ENCODE peak calls at places on chromosomes 11 and 22, in nine cellular contexts. Y is hepatocyte, Z is neural progenitor cell, T is MM.1S, S is GM23248, A is SK-N-SH, B is GM23338, V is HCT116, D is PC-3. G is an unnamed sample. For H3K4me1, the result is how much of the 10 kb centered on the place peaks cover.

GRCh38 chr11:46472662-46472994 is 81.1 kb upstream of the CHRM4 start:
- DNase-seq in A (no peak), D (peak), S (no peak), T (no peak), Y (peak), B (no peak), Z (no peak), V (peak), G (no peak)

GRCh38 chr22:39214383-39215069 is 30.3 kb downstream of the PDGFB start:
- DNase-seq in D (peak), B (peak), T (no peak), S (peak), A (no peak), Z (peak), Y (no peak), V (peak), G (no peak)

GRCh38 chr11:6656581-6656915 is 939 bp upstream of the DCHS1 start:
- DNase-seq in D (no peak), A (no peak), B (no peak), S (no peak), T (no peak), Z (no peak), V (no peak), Y (no peak), G (no peak)

GRCh38 chr11:134412508-134413333 is 679 bp upstream of the B3GAT1 start:
- DNase-seq in A (peak), V (no peak), Z (peak), Y (peak), T (no peak), D (no peak), B (peak), S (peak), G (no peak)

GRCh38 chr11:124791626-124792341 is 8.4 kb downstream of the MSANTD2 start:
- DNase-seq in V (no peak), Y (no peak), S (peak), A (no peak), Z (no peak), B (no peak), D (peak), T (peak), G (no peak)

GRCh38 chr11:66417000-66417399 is 3.8 kb upstream of the NPAS4 start:
- DNase-seq in Y (no peak), Z (peak), D (no peak), S (no peak), T (no peak), A (no peak), V (no peak), B (peak), G (no peak)

GRCh38 chr11:114311946-114312345 is 15.7 kb downstream of the NNMT start:
- DNase-seq in T (no peak), B (no peak), D (no peak), V (no peak), Y (no peak), Z (no peak), S (no peak), A (no peak), G (no peak)

GRCh38 chr11:85758026-85758425 is 52.9 kb downstream of the SYTL2 start:
- DNase-seq in Z (no peak), A (no peak), S (no peak), D (peak), V (no peak), Y (no peak), B (no peak), T (no peak), G (no peak)

GRCh38 chr22:19577422-19577966 is 53.3 kb upstream of the CLDN5 start:
- DNase-seq in D (no peak), A (no peak), V (no peak), Y (no peak), Z (no peak), S (no peak), T (no peak), B (peak), G (no peak)

GRCh38 chr11:84780689-84781293 is 846.4 kb downstream of the DLG2 start:
- DNase-seq in D (peak), Y (peak), T (peak), V (peak), Z (peak), B (peak), A (no peak), S (peak), G (peak)

GRCh38 chr11:78840623-78841022 is 266.0 kb upstream of the NARS2 start:
- DNase-seq in Y (peak), V (no peak), Z (no peak), A (no peak), B (no peak), D (no peak), S (peak), T (no peak), G (no peak)

GRCh38 chr11:78835646-78836045 is 261.0 kb upstream of the NARS2 start:
- DNase-seq in B (no peak), A (no peak), T (no peak), D (peak), Z (no peak), V (no peak), Y (no peak), S (no peak), G (no peak)

GRCh38 chr11:78838417-78838816 is 263.8 kb upstream of the NARS2 start:
- DNase-seq in D (peak), A (no peak), Z (no peak), V (peak), Y (no peak), S (no peak), T (peak), B (peak), G (no peak)

GRCh38 chr11:78841451-78842060 is 266.9 kb upstream of the NARS2 start:
- DNase-seq in Y (peak), B (peak), S (peak), A (no peak), T (no peak), V (no peak), Z (no peak), D (peak), G (no peak)

DNA sequence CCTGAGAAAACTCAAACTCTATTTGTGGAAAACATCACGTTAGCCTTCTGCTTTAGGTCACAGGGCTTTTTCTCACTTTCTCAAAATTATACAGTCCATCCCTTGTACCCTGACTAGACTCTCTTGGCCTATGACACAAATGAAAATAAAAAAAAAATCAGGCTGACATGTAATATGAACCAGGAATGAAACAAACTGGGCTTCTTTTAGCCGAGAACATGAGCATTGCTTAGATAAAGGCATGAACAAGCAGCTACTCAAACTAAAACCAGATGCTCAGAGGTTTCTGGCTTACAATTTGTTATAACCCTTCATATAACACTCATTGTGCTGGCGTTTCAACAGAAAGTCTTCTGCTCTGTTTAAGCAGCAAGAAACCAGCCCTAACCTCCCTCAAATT is 265.5 kb upstream of the NARS2 start:
- DNase-seq in Y (peak), S (peak), A (peak), B (no peak), Z (no peak), T (no peak), V (no peak), D (no peak), G (no peak)
- TF ChIP-seq EZH2phosphoT487 in Y (no peak), S (no peak), A (no peak), B (no peak), Z (no peak), T (no peak), V (no peak), D (no peak), G (no peak)

GRCh38 chr11:73019996-73020395 is 122.1 kb downstream of the FCHSD2 start:
- DNase-seq in S (no peak), A (no peak), T (no peak), Y (no peak), B (no peak), D (no peak), Z (no peak), V (no peak), G (no peak)

GRCh38 chr11:73017024-73017751 is 124.9 kb downstream of the FCHSD2 start:
- DNase-seq in Z (no peak), A (no peak), T (no peak), Y (no peak), D (no peak), V (no peak), S (no peak), B (no peak), G (no peak)

GRCh38 chr11:73024646-73025045 is 117.5 kb downstream of the FCHSD2 start:
- DNase-seq in T (no peak), B (no peak), D (no peak), Z (no peak), V (no peak), S (no peak), A (no peak), Y (no peak), G (no peak)

GRCh38 chr11:73019448-73019847 is 122.7 kb downstream of the FCHSD2 start:
- DNase-seq in A (peak), S (no peak), T (no peak), D (no peak), B (no peak), Y (no peak), V (no peak), Z (no peak), G (no peak)
- H3K27ac ChIP-seq in A (no peak), S (no peak), T (no peak), D (no peak), B (no peak), Y (no peak), V (no peak), Z (no peak), G (no peak)

GRCh38 chr22:26446808-26447515 is 17.9 kb downstream of the ASPHD2 start:
- DNase-seq in B (no peak), S (no peak), Z (no peak), A (no peak), V (no peak), D (no peak), Y (no peak), T (no peak), G (no peak)

GRCh38 chr22:26442086-26442756 is 13.2 kb downstream of the ASPHD2 start:
- DNase-seq in T (no peak), V (no peak), D (no peak), Y (no peak), B (peak), S (no peak), A (no peak), Z (no peak), G (no peak)

GRCh38 chr22:26444777-26445176 is 15.7 kb downstream of the ASPHD2 start:
- DNase-seq in V (no peak), S (no peak), D (no peak), Y (peak), B (no peak), T (no peak), Z (no peak), A (no peak), G (no peak)

GRCh38 chr22:26445577-26446275 is 16.7 kb downstream of the ASPHD2 start:
- DNase-seq in S (no peak), A (no peak), B (peak), V (no peak), D (no peak), T (no peak), Z (no peak), Y (no peak), G (no peak)

GRCh38 chr22:26443901-26444300 is 14.8 kb downstream of the ASPHD2 start:
- DNase-seq in B (no peak), A (no peak), S (no peak), D (no peak), Y (no peak), T (no peak), V (no peak), Z (no peak), G (no peak)
- H3K4me1 ChIP-seq in B (under half), A (under half), S (under half), D (under half), Y (under half), T (under half), V (under half), Z (under half), G (under half)

DNA sequence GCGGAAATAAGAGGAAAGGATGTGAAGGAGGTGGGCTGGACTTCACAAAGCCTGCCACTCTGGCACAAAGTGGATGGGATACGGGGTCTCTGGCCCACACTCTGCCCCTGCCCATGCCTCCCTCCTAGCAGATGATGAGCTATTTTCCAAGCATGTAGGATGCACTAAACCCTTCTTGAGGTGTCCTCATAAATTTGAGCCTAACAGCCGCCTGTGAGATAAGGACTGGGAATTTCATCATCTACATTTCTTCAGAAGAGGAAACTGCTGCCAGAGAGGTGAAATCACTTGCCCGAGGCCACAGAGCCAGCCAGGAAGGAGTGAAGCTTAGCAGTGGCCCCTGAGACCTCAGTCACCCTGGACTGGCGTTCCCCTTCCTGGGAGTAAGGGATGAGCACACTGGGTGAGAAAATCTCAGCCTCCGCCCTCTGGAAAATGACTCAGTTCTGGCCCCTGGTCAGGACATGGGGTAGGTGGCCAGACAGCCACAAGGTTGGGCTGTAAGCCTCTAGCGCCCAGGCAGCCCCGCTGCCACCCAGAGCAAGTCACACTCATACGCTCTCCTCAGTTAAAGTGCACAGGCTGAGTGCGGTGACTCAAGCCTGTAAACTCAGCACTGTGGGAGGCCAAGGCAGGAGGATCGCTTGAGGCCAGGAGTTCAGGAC is 27.9 kb downstream of the MB start:
- DNase-seq in T (no peak), Y (peak), Z (no peak), S (peak), V (peak), B (no peak), A (no peak), D (peak), G (no peak)
- TF ChIP-seq EZH2phosphoT487 in T (no peak), Y (no peak), Z (no peak), S (no peak), V (no peak), B (no peak), A (no peak), D (no peak), G (no peak)

GRCh38 chr11:20126724-20127123 is 33.6 kb downstream of the DBX1 start:
- DNase-seq in A (no peak), Y (no peak), V (no peak), B (no peak), S (no peak), T (no peak), Z (no peak), D (peak), G (no peak)
- H3K27ac ChIP-seq in A (peak), Y (no peak), V (no peak), B (no peak), S (no peak), T (no peak), Z (no peak), D (peak), G (no peak)

DNA sequence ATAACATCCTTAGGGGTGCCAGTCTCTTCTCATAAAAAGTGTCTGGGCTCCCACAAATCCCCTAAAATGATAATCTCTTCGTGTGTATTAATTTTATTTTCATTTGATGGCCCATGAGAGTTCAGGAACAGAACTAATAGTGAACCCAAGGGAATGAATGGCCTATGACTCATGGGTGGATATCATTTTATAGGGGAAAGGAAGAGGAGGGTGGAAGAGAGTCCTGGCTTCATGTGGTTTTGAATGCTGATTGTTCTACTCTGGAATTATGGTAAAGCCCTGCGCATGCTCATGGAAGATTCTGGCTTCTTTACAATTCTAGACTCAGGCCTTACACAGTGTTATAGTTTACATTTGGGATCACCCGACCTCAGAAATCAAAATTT is 35.3 kb downstream of the MAML2 start:
- DNase-seq in S (peak), V (peak), B (no peak), T (no peak), Z (no peak), Y (peak), A (no peak), D (peak), G (no peak)
- H3K4me1 ChIP-seq in S (half or more), V (half or more), B (under half), T (under half), Z (under half), Y (half or more), A (under half), D (half or more), G (under half)

GRCh38 chr22:41217553-41218157 is 12.5 kb downstream of the L3MBTL2 start:
- DNase-seq in B (peak), S (peak), D (no peak), V (no peak), T (peak), A (no peak), Z (peak), Y (peak), G (peak)
- TF ChIP-seq EZH2phosphoT487 in B (no peak), S (no peak), D (no peak), V (no peak), T (no peak), A (no peak), Z (no peak), Y (no peak), G (no peak)